ENCODE peak calls at places on chromosomes 2 and 18, in ten cellular contexts. E is SK-N-SH, K is PC-9, A is OCI-LY7, U is MM.1S, Y is PC-3, I is GM23338, F is Karpas-422, W is HCT116, G is GM23248. B is an unnamed sample. For H3K9me2, the result is how much of the 10 kb centered on the place peaks cover.

GRCh38 chr18:75248426-75249191 is 38.0 kb downstream of the TSHZ1 start:
- DNase-seq in E (no peak), K (no peak), A (no peak), U (no peak), Y (no peak), I (no peak), F (no peak), W (no peak), G (peak), B (no peak)

GRCh38 chr18:34909637-34910364 is 131.4 kb upstream of the MAPRE2 start:
- DNase-seq in E (no peak), K (no peak), A (no peak), U (no peak), Y (no peak), I (no peak), F (no peak), W (no peak), G (peak), B (no peak)

GRCh38 chr2:40700211-40700954 is 248.5 kb upstream of the SLC8A1 start:
- DNase-seq in E (no peak), K (no peak), A (no peak), U (no peak), Y (no peak), I (no peak), F (no peak), W (no peak), G (no peak), B (no peak)

GRCh38 chr2:59680863-59681262 is 872.6 kb downstream of the BCL11A start:
- DNase-seq in E (no peak), K (no peak), A (no peak), U (no peak), Y (no peak), I (no peak), F (no peak), W (no peak), G (no peak), B (no peak)

GRCh38 chr2:55311444-55311870 is 42.4 kb upstream of the MTIF2 start:
- DNase-seq in E (no peak), K (no peak), A (peak), U (no peak), Y (peak), I (peak), F (peak), W (no peak), G (peak), B (no peak)

GRCh38 chr2:43356774-43357173 is 130.4 kb upstream of the ZFP36L2 start:
- DNase-seq in E (no peak), K (no peak), A (no peak), U (no peak), Y (no peak), I (no peak), F (no peak), W (no peak), G (peak), B (no peak)

GRCh38 chr2:25664531-25665307 is 8.7 kb downstream of the DTNB start:
- DNase-seq in E (peak), K (peak), A (peak), U (peak), Y (peak), I (peak), F (peak), W (peak), G (peak), B (peak)

GRCh38 chr2:182941939-182942338 is 75.5 kb upstream of the FRZB start:
- DNase-seq in E (peak), K (no peak), A (no peak), U (no peak), Y (no peak), I (no peak), F (no peak), W (no peak), G (no peak), B (no peak)

GRCh38 chr18:39241534-39241933 is 1675.9 kb upstream of the CELF4 start:
- DNase-seq in E (no peak), K (no peak), A (no peak), U (no peak), Y (no peak), I (no peak), F (no peak), W (no peak), G (no peak), B (no peak)

GRCh38 chr2:30421551-30422436 is 25.3 kb upstream of the LCLAT1 start:
- DNase-seq in E (peak), K (no peak), A (no peak), U (peak), Y (no peak), I (peak), F (no peak), W (no peak), G (peak), B (peak)

GRCh38 chr2:235669269-235669831 is 175.5 kb downstream of the AGAP1 start:
- DNase-seq in E (peak), K (peak), A (no peak), U (peak), Y (peak), I (peak), F (no peak), W (peak), G (peak), B (peak)

GRCh38 chr2:177998006-177998405 is 74.6 kb downstream of the PDE11A start:
- DNase-seq in E (no peak), K (no peak), A (no peak), U (no peak), Y (no peak), I (no peak), F (no peak), W (no peak), G (peak), B (no peak)

GRCh38 chr18:48542513-48543181 is 3.8 kb downstream of the CTIF start:
- DNase-seq in E (no peak), K (peak), A (no peak), U (no peak), Y (peak), I (peak), F (no peak), W (no peak), G (no peak), B (peak)
- H3K27ac ChIP-seq in E (peak), K (peak), A (no peak), U (no peak), Y (no peak), I (peak), F (no peak), W (peak), G (peak), B (peak)

GRCh38 chr2:95325590-95326432 is 28.7 kb downstream of the KCNIP3 start:
- DNase-seq in E (no peak), K (no peak), A (no peak), U (no peak), Y (no peak), I (no peak), F (no peak), W (no peak), G (no peak), B (no peak)

GRCh38 chr2:95327861-95328260 is 30.7 kb downstream of the KCNIP3 start:
- DNase-seq in E (no peak), K (no peak), A (no peak), U (no peak), Y (no peak), I (no peak), F (no peak), W (no peak), G (no peak), B (no peak)

GRCh38 chr2:95326433-95327140 is 29.4 kb downstream of the KCNIP3 start:
- DNase-seq in E (no peak), K (no peak), A (no peak), U (no peak), Y (no peak), I (no peak), F (no peak), W (no peak), G (no peak), B (no peak)

GRCh38 chr2:95323347-95324155 is 26.4 kb downstream of the KCNIP3 start:
- DNase-seq in E (peak), K (peak), A (peak), U (peak), Y (peak), I (peak), F (peak), W (peak), G (peak), B (peak)

DNA sequence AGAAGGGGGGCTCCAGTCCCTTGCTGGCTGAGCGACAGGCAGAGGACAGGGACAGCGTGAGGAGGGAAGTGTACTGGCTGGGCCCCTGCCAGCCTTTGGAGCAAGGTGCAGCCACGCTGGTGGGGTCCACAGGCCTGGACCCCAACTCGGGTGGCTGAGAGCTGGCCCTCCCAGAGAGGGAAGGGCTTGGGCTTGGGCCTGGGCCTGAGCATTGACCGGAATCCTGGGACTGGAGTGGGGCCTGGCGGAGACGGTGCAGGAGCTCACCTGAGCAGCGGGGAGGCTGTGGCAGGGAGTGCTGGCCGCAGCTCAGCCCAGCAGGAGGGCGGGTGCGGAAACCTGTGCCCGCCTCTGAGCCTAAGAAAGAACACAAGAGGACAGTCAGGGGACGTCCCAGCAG is 27.9 kb downstream of the KCNIP3 start:
- DNase-seq in E (no peak), K (no peak), A (no peak), U (no peak), Y (no peak), I (no peak), F (no peak), W (no peak), G (no peak), B (no peak)
- H3K9me2 ChIP-seq in E (under half), K (under half), A (under half), U (under half), Y (under half), I (under half), F (under half), W (under half), G (under half), B (under half)

DNA sequence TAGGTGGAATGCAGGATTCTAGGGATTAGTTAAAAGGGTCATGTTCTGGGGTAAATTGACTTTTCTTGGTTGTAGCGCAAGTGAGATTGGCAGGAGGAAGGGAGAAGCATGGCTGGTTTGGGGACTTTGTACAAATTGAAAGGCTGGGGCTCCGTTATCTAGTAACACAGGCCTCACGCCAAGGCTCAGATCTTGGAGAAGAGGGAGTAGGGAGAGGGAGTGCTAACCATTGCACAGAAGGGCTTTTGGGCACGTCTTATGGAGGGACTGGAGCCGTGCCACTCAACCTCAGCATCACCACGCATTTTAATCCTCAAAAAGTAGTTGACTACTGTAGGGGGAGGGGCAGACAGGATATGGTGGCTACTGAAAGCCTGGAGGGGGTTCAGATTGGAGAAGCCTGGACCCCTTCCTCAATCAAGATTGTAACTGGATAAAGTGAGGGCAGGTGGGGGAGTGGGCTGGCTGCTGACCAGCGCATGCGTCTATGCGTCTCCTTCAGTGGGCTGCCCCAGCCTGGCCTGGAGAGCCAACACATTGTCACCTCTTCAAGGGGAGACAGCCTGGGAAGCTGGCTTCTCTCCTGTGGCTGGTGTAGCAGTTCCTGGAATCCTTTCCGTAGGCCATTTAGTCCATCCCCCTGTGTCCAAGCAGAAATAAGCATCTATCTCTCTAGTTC is 14.3 kb downstream of the IGFBP5 start:
- DNase-seq in E (no peak), K (no peak), A (no peak), U (no peak), Y (no peak), I (no peak), F (no peak), W (no peak), G (no peak), B (no peak)
- H3K27ac ChIP-seq in E (no peak), K (no peak), A (no peak), U (no peak), Y (no peak), I (no peak), F (no peak), W (no peak), G (no peak), B (no peak)

GRCh38 chr2:121377676-121378075 is 92.7 kb upstream of the TFCP2L1 start:
- DNase-seq in E (no peak), K (no peak), A (no peak), U (no peak), Y (no peak), I (no peak), F (no peak), W (no peak), G (peak), B (no peak)

GRCh38 chr2:121372082-121372481 is 87.1 kb upstream of the TFCP2L1 start:
- DNase-seq in E (no peak), K (no peak), A (no peak), U (no peak), Y (no peak), I (no peak), F (no peak), W (no peak), G (no peak), B (no peak)

GRCh38 chr2:121372756-121373353 is 87.9 kb upstream of the TFCP2L1 start:
- DNase-seq in E (no peak), K (no peak), A (no peak), U (no peak), Y (no peak), I (no peak), F (no peak), W (no peak), G (no peak), B (no peak)

GRCh38 chr2:121376851-121377250 is 91.8 kb upstream of the TFCP2L1 start:
- DNase-seq in E (no peak), K (no peak), A (no peak), U (no peak), Y (no peak), I (no peak), F (no peak), W (no peak), G (peak), B (no peak)

DNA sequence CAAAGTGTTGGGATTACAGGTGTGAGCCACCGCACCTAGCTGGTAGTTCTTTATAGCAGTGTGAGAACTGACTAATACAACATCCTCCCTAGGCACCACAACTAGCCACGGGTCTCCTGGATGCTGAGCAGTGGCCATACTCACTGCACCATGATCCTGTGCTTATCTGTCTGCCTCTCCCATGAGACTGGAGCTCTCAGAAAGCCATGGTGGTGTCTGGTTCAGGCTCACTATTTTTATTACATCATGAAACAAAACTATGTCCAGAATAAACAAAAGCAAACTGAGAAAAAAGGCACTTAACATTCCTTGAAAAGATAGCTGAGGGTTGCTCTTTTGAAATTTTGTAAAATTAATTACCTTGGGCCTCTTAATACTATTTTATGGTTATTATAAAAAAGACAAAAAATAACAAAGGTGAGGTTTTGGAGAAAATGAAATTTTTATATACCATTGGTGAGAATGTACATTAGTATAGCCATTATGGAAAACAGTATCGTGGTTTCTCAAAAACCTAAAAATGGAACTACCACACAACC is 90.7 kb upstream of the TFCP2L1 start:
- DNase-seq in E (no peak), K (no peak), A (no peak), U (no peak), Y (no peak), I (no peak), F (no peak), W (no peak), G (no peak), B (no peak)
- H3K9me2 ChIP-seq in E (under half), K (under half), A (under half), U (under half), Y (under half), I (under half), F (under half), W (under half), G (under half), B (under half)

GRCh38 chr2:46365913-46366674 is 68.9 kb downstream of the EPAS1 start:
- DNase-seq in E (peak), K (no peak), A (no peak), U (no peak), Y (peak), I (peak), F (no peak), W (no peak), G (peak), B (no peak)
- H3K27ac ChIP-seq in E (no peak), K (no peak), A (no peak), U (no peak), Y (no peak), I (no peak), F (no peak), W (no peak), G (no peak), B (no peak)

GRCh38 chr2:8170954-8171353 is 510.9 kb upstream of the ID2 start:
- DNase-seq in E (no peak), K (no peak), A (no peak), U (no peak), Y (no peak), I (no peak), F (no peak), W (no peak), G (no peak), B (no peak)

GRCh38 chr2:8171608-8172007 is 510.2 kb upstream of the ID2 start:
- DNase-seq in E (no peak), K (no peak), A (no peak), U (no peak), Y (no peak), I (no peak), F (no peak), W (no peak), G (peak), B (no peak)

GRCh38 chr2:8174641-8175257 is 507.1 kb upstream of the ID2 start:
- DNase-seq in E (no peak), K (no peak), A (no peak), U (no peak), Y (no peak), I (no peak), F (no peak), W (no peak), G (peak), B (no peak)

GRCh38 chr2:8170552-8170951 is 511.3 kb upstream of the ID2 start:
- DNase-seq in E (no peak), K (no peak), A (no peak), U (no peak), Y (no peak), I (no peak), F (peak), W (no peak), G (no peak), B (no peak)

GRCh38 chr2:8172661-8173060 is 509.2 kb upstream of the ID2 start:
- DNase-seq in E (no peak), K (no peak), A (no peak), U (no peak), Y (no peak), I (no peak), F (no peak), W (no peak), G (no peak), B (no peak)
- H3K9me2 ChIP-seq in E (under half), K (under half), A (under half), U (under half), Y (under half), I (under half), F (under half), W (under half), G (under half), B (under half)

GRCh38 chr18:31146809-31147208 is 15.8 kb downstream of the DSC1 start:
- DNase-seq in E (no peak), K (no peak), A (no peak), U (no peak), Y (no peak), I (no peak), F (no peak), W (no peak), G (no peak), B (no peak)
- H3K27ac ChIP-seq in E (no peak), K (no peak), A (no peak), U (no peak), Y (no peak), I (no peak), F (no peak), W (no peak), G (no peak), B (no peak)

GRCh38 chr2:217797170-217797569 is 205.6 kb downstream of the TNS1 start:
- DNase-seq in E (peak), K (no peak), A (no peak), U (no peak), Y (no peak), I (no peak), F (no peak), W (no peak), G (no peak), B (no peak)
- H3K9me2 ChIP-seq in E (under half), K (under half), A (under half), U (under half), Y (under half), I (under half), F (under half), W (under half), G (under half), B (under half)

GRCh38 chr2:170255137-170255536 is 77.2 kb downstream of the MYO3B start:
- DNase-seq in E (no peak), K (no peak), A (no peak), U (no peak), Y (no peak), I (no peak), F (no peak), W (no peak), G (no peak), B (no peak)
- H3K27ac ChIP-seq in E (no peak), K (no peak), A (no peak), U (no peak), Y (no peak), I (no peak), F (no peak), W (no peak), G (no peak), B (no peak)